ENCODE peak calls at places on chromosomes 5 and 9, in six cellular contexts. M is fibroblast of villous mesenchyme, A is epithelial cell of proximal tubule, C is kidney epithelial cell, Q is fibroblast of mammary gland, J is AG10803. O is an unnamed sample.
A peak's percentile ranks its signal among the peaks of the same experiment; 100 is the strongest.

GRCh38 chr5:30197662-30198061 is 995.8 kb upstream of the CDH6 start:
- DNase-seq in M (no peak), A (no peak), C (no peak), Q (no peak), J (no peak), O (no peak)

GRCh38 chr5:121691478-121691877 is 160.2 kb upstream of the FTMT start:
- DNase-seq in M (peak; percentile 26), A (no peak), C (no peak), Q (peak; percentile 2), J (peak; percentile 1), O (no peak)

GRCh38 chr5:98698359-98698758 is 75.1 kb upstream of the RGMB start:
- DNase-seq in M (no peak), A (peak; percentile 18), C (no peak), Q (peak; percentile 24), J (no peak), O (no peak)

GRCh38 chr5:93192683-93193082 is 388.3 kb downstream of the NR2F1-AS1 start:
- DNase-seq in M (no peak), A (no peak), C (no peak), Q (no peak), J (no peak), O (no peak)

GRCh38 chr9:109101810-109102209 is 17.9 kb downstream of the TMEM245 start:
- DNase-seq in M (peak; percentile 74), A (no peak), C (peak; percentile 56), Q (peak; percentile 80), J (peak; percentile 34), O (no peak)

GRCh38 chr9:38084556-38084880 is 15.5 kb upstream of the SHB start:
- DNase-seq in M (no peak), A (no peak), C (no peak), Q (no peak), J (no peak), O (no peak)

GRCh38 chr5:154782812-154783592 is 27.8 kb downstream of the LARP1 start:
- DNase-seq in M (no peak), A (no peak), C (no peak), Q (no peak), J (peak; percentile 16), O (no peak)

GRCh38 chr5:31186672-31187267 is 6.7 kb upstream of the CDH6 start:
- DNase-seq in M (peak; percentile 27), A (no peak), C (no peak), Q (peak; percentile 34), J (peak; percentile 40), O (no peak)

GRCh38 chr9:71703172-71703872 is 65.0 kb downstream of the CEMIP2 start:
- DNase-seq in M (peak; percentile 36), A (no peak), C (no peak), Q (peak; percentile 26), J (peak; percentile 24), O (no peak)

GRCh38 chr9:101443358-101443757 is 7.8 kb upstream of the ALDOB start:
- DNase-seq in M (no peak), A (no peak), C (no peak), Q (no peak), J (no peak), O (no peak)

GRCh38 chr9:1979815-1980367 is 35.3 kb upstream of the SMARCA2 start:
- DNase-seq in M (peak; percentile 81), A (peak; percentile 76), C (peak; percentile 63), Q (peak; percentile 84), J (peak; percentile 99), O (no peak)

GRCh38 chr5:143826909-143827514 is 15.1 kb downstream of the HMHB1 start:
- DNase-seq in M (no peak), A (no peak), C (peak; percentile 10), Q (no peak), J (no peak), O (no peak)

GRCh38 chr5:169911448-169912212 is 68.7 kb downstream of the INSYN2B start:
- DNase-seq in M (no peak), A (no peak), C (no peak), Q (peak; percentile 6), J (no peak), O (no peak)

GRCh38 chr9:129330711-129331279 is 152.7 kb upstream of the IER5L start:
- DNase-seq in M (no peak), A (no peak), C (no peak), Q (peak; percentile 41), J (peak; percentile 49), O (no peak)

GRCh38 chr9:98944130-98945074 is 695 bp downstream of the COL15A1 start:
- DNase-seq in M (peak; percentile 49), A (no peak), C (no peak), Q (no peak), J (no peak), O (no peak)

GRCh38 chr5:121693864-121694263 is 157.8 kb upstream of the FTMT start:
- DNase-seq in M (no peak), A (no peak), C (no peak), Q (peak; percentile 44), J (peak; percentile 0), O (no peak)

GRCh38 chr9:70852711-70853240 is 268.6 kb downstream of the TRPM3 start:
- DNase-seq in M (no peak), A (no peak), C (no peak), Q (peak; percentile 22), J (no peak), O (no peak)

GRCh38 chr5:103475629-103476240 is 86.9 kb downstream of the NUDT12 start:
- DNase-seq in M (peak; percentile 49), A (no peak), C (no peak), Q (peak; percentile 65), J (peak; percentile 58), O (no peak)

GRCh38 chr9:72460342-72461312 is 60.8 kb upstream of the TMC1 start:
- DNase-seq in M (no peak), A (no peak), C (no peak), Q (no peak), J (no peak), O (no peak)

GRCh38 chr5:163459465-163459887 is 426 bp downstream of the NUDCD2 start:
- DNase-seq in M (peak; percentile 59), A (no peak), C (no peak), Q (no peak), J (no peak), O (no peak)

GRCh38 chr5:14665949-14666741 is 1.6 kb downstream of the OTULIN start:
- DNase-seq in M (peak; percentile 44), A (no peak), C (no peak), Q (peak; percentile 52), J (no peak), O (peak; percentile 28)

GRCh38 chr9:125942111-125942510 is 194.9 kb downstream of the PBX3 start:
- DNase-seq in M (no peak), A (no peak), C (no peak), Q (peak; percentile 58), J (no peak), O (no peak)

GRCh38 chr5:135545115-135545514 is 9.4 kb upstream of the NEUROG1 start:
- DNase-seq in M (no peak), A (no peak), C (no peak), Q (no peak), J (no peak), O (no peak)

GRCh38 chr9:77435688-77436087 is 212.4 kb downstream of the GNA14 start:
- DNase-seq in M (no peak), A (no peak), C (no peak), Q (peak; percentile 35), J (peak; percentile 35), O (no peak)

GRCh38 chr5:34603378-34603777 is 52.8 kb upstream of the RAI14 start:
- DNase-seq in M (no peak), A (no peak), C (no peak), Q (no peak), J (no peak), O (no peak)

GRCh38 chr5:171413153-171413910 is 6.1 kb upstream of the FGF18 start:
- DNase-seq in M (no peak), A (no peak), C (no peak), Q (no peak), J (no peak), O (no peak)

GRCh38 chr5:137036630-137037029 is 462.5 kb downstream of the SPOCK1 start:
- DNase-seq in M (no peak), A (no peak), C (no peak), Q (no peak), J (no peak), O (no peak)

GRCh38 chr5:39080597-39081204 is 6.5 kb upstream of the RICTOR start:
- DNase-seq in M (peak; percentile 82), A (no peak), C (no peak), Q (peak; percentile 83), J (peak; percentile 80), O (peak; percentile 31)
- TF ChIP-seq CTCF in M (peak; percentile 79), A (peak; percentile 96), C (peak; percentile 85), Q (peak; percentile 96), J (peak; percentile 95), O (peak; percentile 84)

GRCh38 chr5:9342161-9342787 is 203.6 kb downstream of the SEMA5A start:
- DNase-seq in M (no peak), A (no peak), C (no peak), Q (no peak), J (no peak), O (no peak)

GRCh38 chr5:9338796-9339195 is 207.1 kb downstream of the SEMA5A start:
- DNase-seq in M (peak; percentile 43), A (no peak), C (no peak), Q (no peak), J (no peak), O (no peak)

GRCh38 chr5:9337908-9338307 is 208.0 kb downstream of the SEMA5A start:
- DNase-seq in M (peak; percentile 95), A (no peak), C (no peak), Q (peak; percentile 85), J (peak; percentile 91), O (no peak)

GRCh38 chr5:9340095-9340494 is 205.8 kb downstream of the SEMA5A start:
- DNase-seq in M (peak; percentile 57), A (no peak), C (no peak), Q (peak; percentile 67), J (peak; percentile 12), O (no peak)

GRCh38 chr5:9339206-9339818 is 206.6 kb downstream of the SEMA5A start:
- DNase-seq in M (no peak), A (no peak), C (no peak), Q (no peak), J (no peak), O (no peak)
- TF ChIP-seq CTCF in M (peak; percentile 63), A (peak; percentile 63), C (peak; percentile 57), Q (peak; percentile 42), J (peak; percentile 49), O (no peak)

DNA sequence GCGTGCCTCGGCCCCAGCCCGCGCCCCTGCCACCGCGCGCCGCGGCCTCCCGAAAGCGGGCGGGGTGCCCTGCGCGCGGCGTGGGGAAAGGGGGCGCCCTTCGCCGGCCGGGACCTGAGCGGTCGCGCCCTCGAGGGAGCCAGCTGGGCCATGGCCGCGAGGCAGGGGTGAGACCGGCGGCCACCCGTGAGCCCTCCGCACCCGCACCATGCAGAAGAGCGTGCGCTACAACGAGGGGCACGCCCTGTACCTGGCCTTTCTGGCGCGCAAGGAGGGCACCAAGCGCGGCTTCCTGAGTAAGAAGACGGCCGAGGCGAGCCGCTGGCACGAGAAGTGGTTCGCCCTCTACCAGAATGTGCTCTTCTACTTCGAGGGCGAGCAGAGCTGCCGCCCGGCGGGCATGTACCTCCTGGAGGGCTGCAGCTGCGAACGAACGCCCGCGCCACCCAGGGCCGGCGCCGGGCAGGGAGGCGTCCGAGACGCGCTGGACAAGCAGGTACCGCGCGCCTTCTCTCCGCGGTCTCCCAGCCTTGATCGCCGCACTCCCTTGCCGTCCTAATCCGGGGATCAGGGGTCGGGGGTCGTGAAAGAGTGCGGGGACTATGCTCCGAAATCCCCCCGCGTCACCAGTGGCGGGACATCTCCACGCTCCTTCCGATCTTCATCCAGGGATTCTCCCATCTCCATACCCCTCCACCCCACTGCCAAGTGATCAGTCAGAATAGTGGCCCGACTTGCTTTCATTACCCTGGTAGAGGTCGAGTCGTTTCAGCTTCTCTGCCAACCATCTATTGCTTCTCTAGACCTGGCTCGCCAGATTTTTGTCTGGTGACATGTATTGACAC is 590 bp downstream of the RASGRF2 start:
- DNase-seq in M (peak; percentile 43), A (no peak), C (no peak), Q (no peak), J (no peak), O (peak; percentile 19)
- TF ChIP-seq CTCF in M (peak; percentile 8), A (no peak), C (no peak), Q (no peak), J (no peak), O (no peak)

GRCh38 chr5:118698774-118699173 is 289.6 kb downstream of the DTWD2 start:
- DNase-seq in M (no peak), A (no peak), C (no peak), Q (no peak), J (no peak), O (no peak)
- TF ChIP-seq CTCF in M (no peak), A (peak; percentile 34), C (no peak), Q (no peak), J (no peak), O (no peak)